ENCODE peak calls at places on chromosomes 6 and 20, in seven cellular contexts. One of them, this sample, is unnamed.

GRCh38 chr6:4313044-4313686 is 177.8 kb upstream of the ECI2 start:
- DNase-seq in IMR-90: peak
- DNase-seq in mesenchymal stem cell: peak
- DNase-seq in DND-41: no peak
- DNase-seq in tibial nerve: no peak
- DNase-seq in psoas muscle: no peak
- DNase-seq in adrenal gland: peak
- DNase-seq in this sample: peak

GRCh38 chr6:166496460-166496859 is 90.0 kb downstream of the RAMACL start:
- DNase-seq in IMR-90: no peak
- DNase-seq in mesenchymal stem cell: no peak
- DNase-seq in DND-41: no peak
- DNase-seq in tibial nerve: no peak
- DNase-seq in psoas muscle: no peak
- DNase-seq in adrenal gland: no peak
- DNase-seq in this sample: no peak

GRCh38 chr6:74570044-74570443 is 635.8 kb downstream of the COL12A1 start:
- DNase-seq in IMR-90: no peak
- DNase-seq in mesenchymal stem cell: no peak
- DNase-seq in DND-41: no peak
- DNase-seq in tibial nerve: no peak
- DNase-seq in psoas muscle: no peak
- DNase-seq in adrenal gland: no peak
- DNase-seq in this sample: no peak

GRCh38 chr6:72464791-72465691 is 156.8 kb upstream of the KCNQ5 start:
- DNase-seq in IMR-90: peak
- DNase-seq in mesenchymal stem cell: peak
- DNase-seq in DND-41: no peak
- DNase-seq in tibial nerve: no peak
- DNase-seq in psoas muscle: no peak
- DNase-seq in adrenal gland: peak
- DNase-seq in this sample: peak

GRCh38 chr20:16446246-16446645 is 127.0 kb downstream of the KIF16B start:
- DNase-seq in IMR-90: no peak
- DNase-seq in mesenchymal stem cell: no peak
- DNase-seq in DND-41: no peak
- DNase-seq in tibial nerve: no peak
- DNase-seq in psoas muscle: no peak
- DNase-seq in adrenal gland: no peak
- DNase-seq in this sample: no peak

GRCh38 chr6:6684365-6684833 is 95.9 kb downstream of the LY86 start:
- DNase-seq in IMR-90: no peak
- DNase-seq in mesenchymal stem cell: no peak
- DNase-seq in DND-41: no peak
- DNase-seq in tibial nerve: no peak
- DNase-seq in psoas muscle: no peak
- DNase-seq in adrenal gland: no peak
- DNase-seq in this sample: no peak

GRCh38 chr20:40511478-40511877 is 177.6 kb downstream of the MAFB start:
- DNase-seq in IMR-90: no peak
- DNase-seq in mesenchymal stem cell: no peak
- DNase-seq in DND-41: no peak
- DNase-seq in tibial nerve: peak
- DNase-seq in psoas muscle: peak
- DNase-seq in adrenal gland: no peak
- DNase-seq in this sample: no peak

GRCh38 chr6:106085984-106086832 is at the start of gene PRDM1:
- DNase-seq in IMR-90: peak
- DNase-seq in mesenchymal stem cell: peak
- DNase-seq in DND-41: peak
- DNase-seq in tibial nerve: peak
- DNase-seq in psoas muscle: peak
- DNase-seq in adrenal gland: peak
- DNase-seq in this sample: peak

GRCh38 chr6:156876302-156876701 is 99.1 kb downstream of the ARID1B start:
- DNase-seq in IMR-90: no peak
- DNase-seq in mesenchymal stem cell: no peak
- DNase-seq in DND-41: no peak
- DNase-seq in tibial nerve: no peak
- DNase-seq in psoas muscle: peak
- DNase-seq in adrenal gland: peak
- DNase-seq in this sample: no peak

GRCh38 chr6:5112065-5112799 is 27.1 kb downstream of the PPP1R3G start:
- DNase-seq in IMR-90: peak
- DNase-seq in mesenchymal stem cell: peak
- DNase-seq in DND-41: no peak
- DNase-seq in tibial nerve: no peak
- DNase-seq in psoas muscle: no peak
- DNase-seq in adrenal gland: peak
- DNase-seq in this sample: peak

GRCh38 chr6:4374231-4374630 is 238.9 kb upstream of the ECI2 start:
- DNase-seq in IMR-90: no peak
- DNase-seq in mesenchymal stem cell: no peak
- DNase-seq in DND-41: no peak
- DNase-seq in tibial nerve: no peak
- DNase-seq in psoas muscle: no peak
- DNase-seq in adrenal gland: no peak
- DNase-seq in this sample: no peak

GRCh38 chr6:11277275-11278206 is 45.1 kb upstream of the NEDD9 start:
- DNase-seq in IMR-90: peak
- DNase-seq in mesenchymal stem cell: peak
- DNase-seq in DND-41: no peak
- DNase-seq in tibial nerve: no peak
- DNase-seq in psoas muscle: no peak
- DNase-seq in adrenal gland: no peak
- DNase-seq in this sample: peak

GRCh38 chr6:73983367-73983766 is 287.4 kb downstream of the CD109 start:
- DNase-seq in IMR-90: peak
- DNase-seq in mesenchymal stem cell: peak
- DNase-seq in DND-41: no peak
- DNase-seq in tibial nerve: no peak
- DNase-seq in psoas muscle: no peak
- DNase-seq in adrenal gland: no peak
- DNase-seq in this sample: no peak

GRCh38 chr6:110656492-110656891 is 158.8 kb downstream of the CDK19 start:
- DNase-seq in IMR-90: no peak
- DNase-seq in mesenchymal stem cell: no peak
- DNase-seq in DND-41: no peak
- DNase-seq in tibial nerve: no peak
- DNase-seq in psoas muscle: no peak
- DNase-seq in adrenal gland: no peak
- DNase-seq in this sample: peak

GRCh38 chr6:4883298-4883697 is 107.1 kb downstream of the CDYL start:
- DNase-seq in IMR-90: no peak
- DNase-seq in mesenchymal stem cell: no peak
- DNase-seq in DND-41: no peak
- DNase-seq in tibial nerve: no peak
- DNase-seq in psoas muscle: no peak
- DNase-seq in adrenal gland: no peak
- DNase-seq in this sample: no peak

GRCh38 chr6:37676071-37676470 is 21.6 kb downstream of the MDGA1 start:
- DNase-seq in IMR-90: no peak
- DNase-seq in mesenchymal stem cell: no peak
- DNase-seq in DND-41: no peak
- DNase-seq in tibial nerve: no peak
- DNase-seq in psoas muscle: no peak
- DNase-seq in adrenal gland: no peak
- DNase-seq in this sample: no peak

GRCh38 chr20:17761612-17762011 is 61.8 kb downstream of the BANF2 start:
- DNase-seq in IMR-90: no peak
- DNase-seq in mesenchymal stem cell: no peak
- DNase-seq in DND-41: no peak
- DNase-seq in tibial nerve: no peak
- DNase-seq in psoas muscle: no peak
- DNase-seq in adrenal gland: no peak
- DNase-seq in this sample: no peak

GRCh38 chr20:58611236-58612020 is 39.7 kb upstream of the STX16 start:
- DNase-seq in IMR-90: no peak
- DNase-seq in mesenchymal stem cell: no peak
- DNase-seq in DND-41: no peak
- DNase-seq in tibial nerve: no peak
- DNase-seq in psoas muscle: peak
- DNase-seq in adrenal gland: no peak
- DNase-seq in this sample: peak

GRCh38 chr6:14354919-14355572 is 237.5 kb downstream of the CD83 start:
- DNase-seq in IMR-90: peak
- DNase-seq in mesenchymal stem cell: peak
- DNase-seq in DND-41: peak
- DNase-seq in tibial nerve: peak
- DNase-seq in psoas muscle: peak
- DNase-seq in adrenal gland: peak
- DNase-seq in this sample: peak

GRCh38 chr6:70469965-70470364 is 56.7 kb downstream of the FAM135A start:
- DNase-seq in IMR-90: no peak
- DNase-seq in mesenchymal stem cell: no peak
- DNase-seq in DND-41: no peak
- DNase-seq in tibial nerve: no peak
- DNase-seq in psoas muscle: no peak
- DNase-seq in adrenal gland: no peak
- DNase-seq in this sample: no peak

GRCh38 chr20:3092611-3093379 is 8.3 kb upstream of the AVP start:
- DNase-seq in IMR-90: no peak
- DNase-seq in mesenchymal stem cell: no peak
- DNase-seq in DND-41: no peak
- DNase-seq in tibial nerve: no peak
- DNase-seq in psoas muscle: no peak
- DNase-seq in adrenal gland: no peak
- DNase-seq in this sample: no peak

GRCh38 chr6:132333639-132334516 is 67.4 kb downstream of the MOXD1 start:
- DNase-seq in IMR-90: peak
- DNase-seq in mesenchymal stem cell: peak
- DNase-seq in DND-41: no peak
- DNase-seq in tibial nerve: no peak
- DNase-seq in psoas muscle: no peak
- DNase-seq in adrenal gland: peak
- DNase-seq in this sample: peak

DNA sequence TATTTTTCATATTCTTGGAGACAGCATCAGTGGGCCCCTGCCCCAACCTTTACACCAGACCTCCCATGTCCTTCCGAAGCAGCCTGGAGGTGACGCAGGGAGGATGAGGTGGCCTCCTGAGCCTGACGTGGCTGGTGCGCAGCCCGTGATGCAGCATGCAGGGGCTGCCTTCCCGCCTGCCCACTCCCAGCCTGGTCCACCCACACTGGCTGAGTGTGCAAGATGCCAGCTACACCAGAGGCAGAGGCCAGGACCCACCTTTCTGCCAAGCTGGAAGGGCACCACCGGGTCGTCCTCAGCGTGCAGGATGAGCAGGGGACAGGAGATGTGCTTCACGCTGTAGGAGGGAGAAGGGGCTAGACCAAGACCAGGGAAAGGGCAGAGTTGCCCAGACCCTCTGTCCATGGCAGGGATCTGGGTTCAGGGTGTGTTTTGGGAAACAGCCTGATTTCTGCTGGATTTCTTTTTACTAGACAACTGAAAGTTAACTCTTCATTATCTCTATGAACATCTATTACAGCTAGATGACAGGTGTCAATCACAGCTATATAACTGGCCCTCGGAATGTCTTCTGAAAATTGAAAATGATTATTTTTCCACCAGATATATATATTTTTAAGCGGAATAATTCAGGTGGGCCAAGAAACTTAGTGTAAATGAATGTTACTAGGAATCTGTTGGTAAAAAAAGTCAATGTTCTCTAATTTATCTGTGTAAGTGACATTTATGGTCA is 55.6 kb downstream of the PYGB start:
- DNase-seq in IMR-90: no peak
- DNase-seq in mesenchymal stem cell: no peak
- DNase-seq in DND-41: no peak
- DNase-seq in tibial nerve: no peak
- DNase-seq in psoas muscle: peak
- DNase-seq in adrenal gland: no peak
- DNase-seq in this sample: no peak
- H3K27ac ChIP-seq in IMR-90: no peak
- H3K27ac ChIP-seq in mesenchymal stem cell: no peak
- H3K27ac ChIP-seq in DND-41: no peak
- H3K27ac ChIP-seq in tibial nerve: no peak
- H3K27ac ChIP-seq in psoas muscle: no peak
- H3K27ac ChIP-seq in adrenal gland: no peak
- H3K27ac ChIP-seq in this sample: no peak

GRCh38 chr6:116309657-116310056 is 29.9 kb upstream of the TSPYL1 start:
- DNase-seq in IMR-90: no peak
- DNase-seq in mesenchymal stem cell: no peak
- DNase-seq in DND-41: no peak
- DNase-seq in tibial nerve: no peak
- DNase-seq in psoas muscle: no peak
- DNase-seq in adrenal gland: no peak
- DNase-seq in this sample: no peak
- H3K27ac ChIP-seq in IMR-90: no peak
- H3K27ac ChIP-seq in mesenchymal stem cell: no peak
- H3K27ac ChIP-seq in DND-41: no peak
- H3K27ac ChIP-seq in tibial nerve: no peak
- H3K27ac ChIP-seq in psoas muscle: no peak
- H3K27ac ChIP-seq in adrenal gland: no peak
- H3K27ac ChIP-seq in this sample: no peak

GRCh38 chr6:158464483-158464882 is 95.4 kb upstream of the TMEM181 start:
- DNase-seq in IMR-90: no peak
- DNase-seq in mesenchymal stem cell: no peak
- DNase-seq in DND-41: no peak
- DNase-seq in tibial nerve: no peak
- DNase-seq in psoas muscle: no peak
- DNase-seq in adrenal gland: no peak
- DNase-seq in this sample: no peak
- H3K27ac ChIP-seq in IMR-90: no peak
- H3K27ac ChIP-seq in mesenchymal stem cell: no peak
- H3K27ac ChIP-seq in DND-41: no peak
- H3K27ac ChIP-seq in tibial nerve: no peak
- H3K27ac ChIP-seq in psoas muscle: no peak
- H3K27ac ChIP-seq in adrenal gland: no peak
- H3K27ac ChIP-seq in this sample: no peak

GRCh38 chr6:46638650-46639049 is 14.0 kb downstream of the CYP39A1 start:
- DNase-seq in IMR-90: no peak
- DNase-seq in mesenchymal stem cell: no peak
- DNase-seq in DND-41: no peak
- DNase-seq in tibial nerve: no peak
- DNase-seq in psoas muscle: no peak
- DNase-seq in adrenal gland: no peak
- DNase-seq in this sample: peak
- H3K27ac ChIP-seq in IMR-90: no peak
- H3K27ac ChIP-seq in mesenchymal stem cell: no peak
- H3K27ac ChIP-seq in DND-41: no peak
- H3K27ac ChIP-seq in tibial nerve: no peak
- H3K27ac ChIP-seq in psoas muscle: no peak
- H3K27ac ChIP-seq in adrenal gland: no peak
- H3K27ac ChIP-seq in this sample: peak

GRCh38 chr20:11159728-11160127 is 485.9 kb upstream of the JAG1 start:
- DNase-seq in IMR-90: peak
- DNase-seq in mesenchymal stem cell: peak
- DNase-seq in DND-41: no peak
- DNase-seq in tibial nerve: no peak
- DNase-seq in psoas muscle: no peak
- DNase-seq in adrenal gland: no peak
- DNase-seq in this sample: no peak
- H3K27ac ChIP-seq in IMR-90: no peak
- H3K27ac ChIP-seq in mesenchymal stem cell: no peak
- H3K27ac ChIP-seq in DND-41: no peak
- H3K27ac ChIP-seq in tibial nerve: peak
- H3K27ac ChIP-seq in psoas muscle: peak
- H3K27ac ChIP-seq in adrenal gland: no peak
- H3K27ac ChIP-seq in this sample: no peak

GRCh38 chr6:3165631-3166534 is 8.5 kb upstream of the TUBB2A start:
- DNase-seq in IMR-90: peak
- DNase-seq in mesenchymal stem cell: peak
- DNase-seq in DND-41: no peak
- DNase-seq in tibial nerve: no peak
- DNase-seq in psoas muscle: no peak
- DNase-seq in adrenal gland: peak
- DNase-seq in this sample: no peak
- H3K27ac ChIP-seq in IMR-90: no peak
- H3K27ac ChIP-seq in mesenchymal stem cell: no peak
- H3K27ac ChIP-seq in DND-41: no peak
- H3K27ac ChIP-seq in tibial nerve: no peak
- H3K27ac ChIP-seq in psoas muscle: peak
- H3K27ac ChIP-seq in adrenal gland: no peak
- H3K27ac ChIP-seq in this sample: no peak